ENCODE peak calls at places on chromosomes 4 and X, in six cellular contexts. J, F, P, G, W and M are unnamed samples.

GRCh38 chrX:38117485-38117884 is 103.2 kb downstream of the SRPX start:
- DNase-seq in J (no peak), F (no peak), P (no peak), G (no peak), W (no peak), M (no peak)

GRCh38 chr4:58658701-58659100 is 1548.5 kb upstream of the IGFBP7 start:
- DNase-seq in J (no peak), F (no peak), P (no peak), G (no peak), W (no peak), M (no peak)

GRCh38 chrX:10939384-10939783 is 171.7 kb upstream of the HCCS start:
- DNase-seq in J (no peak), F (no peak), P (no peak), G (no peak), W (no peak), M (no peak)

GRCh38 chrX:63434665-63435064 is 83.5 kb upstream of the SPIN4 start:
- DNase-seq in J (no peak), F (no peak), P (no peak), G (no peak), W (no peak), M (no peak)

GRCh38 chr4:7803992-7804758 is 135.5 kb downstream of the AFAP1 start:
- DNase-seq in J (peak; percentile 84), F (peak; percentile 90), P (peak; percentile 82), G (peak; percentile 88), W (peak; percentile 90), M (peak; percentile 62)

GRCh38 chr4:40403079-40403478 is 67.9 kb downstream of the CHRNA9 start:
- DNase-seq in J (no peak), F (no peak), P (no peak), G (no peak), W (no peak), M (no peak)

GRCh38 chr4:61405307-61405706 is 205.2 kb downstream of the ADGRL3 start:
- DNase-seq in J (no peak), F (no peak), P (no peak), G (no peak), W (no peak), M (no peak)

GRCh38 chr4:40515398-40516293 is 114.0 kb downstream of the RBM47 start:
- DNase-seq in J (no peak), F (no peak), P (peak; percentile 21), G (peak; percentile 53), W (no peak), M (no peak)

GRCh38 chr4:111500871-111501270 is 644.4 kb upstream of the FAM241A start:
- DNase-seq in J (no peak), F (no peak), P (no peak), G (no peak), W (no peak), M (no peak)

DNA sequence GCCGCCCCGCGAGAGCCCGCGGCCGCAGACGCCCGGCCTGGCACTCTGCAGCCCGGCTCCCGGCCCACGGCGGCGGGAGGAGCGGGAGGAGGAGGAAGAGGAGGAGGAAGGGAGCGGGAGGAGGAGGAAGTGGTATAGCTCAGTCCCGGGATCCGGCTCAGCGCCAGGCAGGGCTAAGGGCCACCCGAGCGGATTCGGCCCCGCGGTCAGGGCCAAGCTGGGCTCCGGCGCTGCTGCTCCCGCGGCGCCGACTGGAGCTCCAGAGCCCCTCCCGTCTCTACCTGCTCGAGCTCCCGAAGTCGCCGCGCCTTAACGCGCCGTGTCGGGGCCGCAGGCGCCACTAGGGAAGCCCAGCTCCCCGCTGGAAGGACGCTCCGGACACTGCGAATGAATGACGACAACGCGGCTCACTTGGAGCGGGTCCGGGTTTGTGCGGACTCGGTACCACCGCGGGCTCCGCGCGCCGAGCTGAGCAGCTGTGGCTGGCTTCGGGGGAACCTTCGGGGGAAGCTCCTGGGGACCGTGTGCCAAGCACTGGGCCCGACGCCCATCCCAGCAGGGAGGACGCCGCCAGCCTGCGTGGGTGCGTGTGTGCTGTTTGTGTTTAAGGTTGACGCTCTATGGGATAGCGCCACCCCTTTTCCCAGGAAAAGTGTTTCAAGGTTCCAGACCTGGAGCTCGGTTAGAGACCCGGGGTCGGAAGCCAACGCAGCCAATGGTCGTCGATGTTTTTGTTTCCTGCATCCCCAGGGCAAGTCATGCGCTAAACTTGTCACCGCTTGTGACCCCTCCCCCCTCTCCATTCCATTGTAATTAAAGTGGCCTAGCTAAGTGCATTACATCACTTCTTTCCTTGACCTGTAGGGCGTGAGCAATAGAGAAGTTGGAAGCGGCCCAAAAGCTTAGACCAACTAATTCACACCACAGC is at the start of gene TBC1D9:
- DNase-seq in J (peak; percentile 93), F (peak; percentile 76), P (peak; percentile 81), G (peak; percentile 87), W (peak; percentile 92), M (no peak)
- TF ChIP-seq CTCF in J (no peak), F (no peak), P (no peak), G (no peak), W (no peak), M (no peak)

GRCh38 chrX:1537031-1537715 is at the start of gene P2RY8:
- DNase-seq in J (peak; percentile 55), F (peak; percentile 66), P (peak; percentile 73), G (peak; percentile 72), W (peak; percentile 72), M (peak; percentile 88)
- H3K27ac ChIP-seq in J (peak within 1 kb of the TSS; percentile 89), F (peak within 1 kb of the TSS; percentile 41), P (no peak within 1 kb of the TSS), G (peak within 1 kb of the TSS; percentile 73), W (peak within 1 kb of the TSS; percentile 72), M (peak within 1 kb of the TSS; percentile 92)

GRCh38 chrX:55867708-55868107 is 150.2 kb downstream of the RRAGB start:
- DNase-seq in J (no peak), F (no peak), P (no peak), G (no peak), W (no peak), M (no peak)
- H3K27me3 ChIP-seq in J (peaks cover 17% of the 10 kb centered on the region), F (no peaks in the 10 kb centered on the region), P (no peaks in the 10 kb centered on the region), G (no peaks in the 10 kb centered on the region), W (no peaks in the 10 kb centered on the region), M (no peaks in the 10 kb centered on the region)

GRCh38 chrX:1103360-1103759 is 109.1 kb downstream of the CRLF2 start:
- DNase-seq in J (no peak), F (no peak), P (no peak), G (no peak), W (peak; percentile 13), M (no peak)

GRCh38 chrX:1106478-1107210 is 105.8 kb downstream of the CRLF2 start:
- DNase-seq in J (no peak), F (no peak), P (no peak), G (no peak), W (no peak), M (no peak)

GRCh38 chrX:1099146-1099770 is 113.2 kb downstream of the CRLF2 start:
- DNase-seq in J (no peak), F (no peak), P (no peak), G (no peak), W (no peak), M (no peak)

GRCh38 chrX:1105671-1106419 is 106.6 kb downstream of the CRLF2 start:
- DNase-seq in J (no peak), F (no peak), P (no peak), G (no peak), W (peak; percentile 17), M (no peak)

GRCh38 chrX:1102786-1103185 is 109.7 kb downstream of the CRLF2 start:
- DNase-seq in J (no peak), F (no peak), P (no peak), G (no peak), W (peak; percentile 32), M (no peak)
- TF ChIP-seq CTCF in J (no peak), F (no peak), P (no peak), G (no peak), W (no peak), M (no peak)

GRCh38 chrX:14920196-14920595 is 47.0 kb downstream of the MOSPD2 start:
- DNase-seq in J (no peak), F (no peak), P (no peak), G (no peak), W (no peak), M (no peak)
- H3K27ac ChIP-seq in J (no peak overlapping the region), F (no peak overlapping the region), P (no peak overlapping the region), G (no peak overlapping the region), W (no peak overlapping the region), M (no peak overlapping the region)